ENCODE peak calls at places on chromosomes 11 and 22, in eight cellular contexts. Z is kidney epithelial cell, M is RWPE1, K is sigmoid colon, F is epithelial cell of proximal tubule, L is H9, A is lower leg skin, H is A549. Q is an unnamed sample.
A peak's percentile ranks its signal among the peaks of the same experiment; 100 is the strongest.

GRCh38 chr11:45899448-45900174 is 7.5 kb downstream of the FREY1 start:
- DNase-seq in K (peak; percentile 94), Z (peak; percentile 54), H (peak; percentile 82), L (peak; percentile 94), A (peak; percentile 57), M (peak; percentile 87), F (no peak), Q (peak; percentile 78)

GRCh38 chr11:61007383-61007970 is 36.0 kb downstream of the CD6 start:
- DNase-seq in F (no peak), L (peak; percentile 52), K (no peak), M (peak; percentile 22), H (no peak), A (no peak), Z (no peak), Q (no peak)

GRCh38 chr11:44751066-44751465 is 24.3 kb downstream of the TSPAN18 start:
- DNase-seq in M (no peak), F (no peak), A (no peak), L (peak; percentile 12), K (no peak), H (no peak), Z (no peak), Q (no peak)

GRCh38 chr22:46896568-46897245 is 134.3 kb downstream of the TBC1D22A start:
- DNase-seq in M (no peak), A (no peak), Z (no peak), H (no peak), K (no peak), F (no peak), L (no peak), Q (no peak)

GRCh38 chr11:92972248-92972647 is 2.8 kb downstream of the MTNR1B start:
- DNase-seq in F (no peak), Z (no peak), A (no peak), K (no peak), L (no peak), H (no peak), M (no peak), Q (no peak)

GRCh38 chr11:34565417-34566208 is 52.0 kb upstream of the ELF5 start:
- DNase-seq in M (no peak), H (peak; percentile 37), K (no peak), L (peak; percentile 57), Z (no peak), F (no peak), A (no peak), Q (no peak)

GRCh38 chr22:24583221-24583971 is 9.5 kb downstream of the LRRC75B start:
- DNase-seq in F (no peak), Z (no peak), K (no peak), A (no peak), M (no peak), L (no peak), H (no peak), Q (no peak)

GRCh38 chr22:36347094-36347493 is 40.7 kb downstream of the MYH9 start:
- DNase-seq in L (no peak), M (no peak), Z (no peak), H (no peak), F (no peak), A (no peak), K (no peak), Q (no peak)

GRCh38 chr11:104467414-104467813 is 303.5 kb upstream of the PDGFD start:
- DNase-seq in H (no peak), Z (no peak), K (no peak), F (no peak), L (no peak), A (no peak), M (no peak), Q (no peak)

GRCh38 chr22:24460418-24461089 is 33.2 kb downstream of the ADORA2A start:
- DNase-seq in Z (no peak), H (no peak), K (no peak), A (no peak), M (no peak), L (no peak), F (no peak), Q (no peak)

GRCh38 chr11:2912498-2912897 is 16.7 kb downstream of the PHLDA2 start:
- DNase-seq in M (peak; percentile 99), L (peak; percentile 67), K (no peak), A (no peak), Z (peak; percentile 69), F (no peak), H (peak; percentile 76), Q (no peak)

GRCh38 chr11:13595166-13595565 is 73.3 kb upstream of the FAR1 start:
- DNase-seq in M (no peak), A (no peak), Z (no peak), K (no peak), H (no peak), L (no peak), F (no peak), Q (no peak)

GRCh38 chr11:105151936-105152554 is 12.5 kb upstream of the CARD18 start:
- DNase-seq in A (no peak), K (no peak), L (no peak), F (no peak), H (no peak), M (no peak), Z (no peak), Q (no peak)

GRCh38 chr11:8531312-8531711 is 62.7 kb downstream of the STK33 start:
- DNase-seq in L (no peak), M (no peak), K (no peak), F (no peak), H (no peak), Z (no peak), A (no peak), Q (no peak)

GRCh38 chr11:64013141-64013896 is 22.4 kb upstream of the FLRT1 start:
- DNase-seq in F (no peak), K (no peak), M (no peak), A (no peak), Z (no peak), H (no peak), L (no peak), Q (no peak)

GRCh38 chr22:24124247-24124646 is 57.0 kb upstream of the SUSD2 start:
- DNase-seq in A (no peak), L (no peak), M (no peak), K (no peak), Z (no peak), H (no peak), F (no peak), Q (no peak)

GRCh38 chr22:24758164-24758799 is 16.2 kb downstream of the PIWIL3 start:
- DNase-seq in K (peak; percentile 67), F (peak; percentile 2), Z (no peak), L (no peak), H (peak; percentile 40), M (peak; percentile 18), A (peak; percentile 27), Q (peak; percentile 69)

GRCh38 chr11:110776091-110776490 is 63.9 kb upstream of the ARHGAP20 start:
- DNase-seq in H (no peak), F (no peak), Z (no peak), M (no peak), L (no peak), A (no peak), K (no peak), Q (no peak)

GRCh38 chr11:3359092-3359824 is 19.7 kb downstream of the ZNF195 start:
- DNase-seq in M (no peak), L (no peak), F (no peak), A (no peak), H (peak; percentile 49), K (no peak), Z (no peak), Q (no peak)

GRCh38 chr22:49968313-49968830 is 7.8 kb downstream of the PIM3 start:
- DNase-seq in K (no peak), F (no peak), M (no peak), Z (no peak), L (peak; percentile 29), H (no peak), A (no peak), Q (no peak)

GRCh38 chr22:27489265-27489675 is 312.3 kb downstream of the MN1 start:
- DNase-seq in M (no peak), Z (no peak), F (no peak), A (no peak), H (peak; percentile 38), L (no peak), K (no peak), Q (no peak)

GRCh38 chr11:96180341-96180740 is 162.7 kb downstream of the MAML2 start:
- DNase-seq in M (no peak), H (no peak), Z (no peak), K (no peak), A (no peak), L (peak; percentile 51), F (no peak), Q (no peak)

GRCh38 chr11:92302766-92303165 is 78.1 kb downstream of the FAT3 start:
- DNase-seq in L (no peak), F (no peak), A (no peak), K (no peak), Z (no peak), M (no peak), H (no peak), Q (no peak)

DNA sequence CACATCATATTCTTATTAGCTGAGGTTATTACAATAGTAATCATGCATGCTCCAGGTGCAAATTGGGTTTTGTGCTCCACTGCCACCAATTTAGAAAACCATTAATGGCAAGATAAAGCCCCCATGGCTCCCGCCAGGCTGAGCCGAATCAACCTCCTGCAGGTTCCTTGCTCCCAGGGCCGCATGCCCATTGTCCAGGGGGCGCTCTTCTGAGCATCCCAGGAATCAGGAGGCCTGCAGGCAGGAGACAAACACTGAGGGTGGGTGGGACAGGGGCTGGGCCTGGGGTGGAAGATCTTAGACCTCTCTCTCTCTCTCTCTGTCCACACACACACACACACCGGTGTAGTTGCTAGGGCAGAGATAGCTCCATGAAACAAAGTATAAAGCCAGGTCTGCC is 57.4 kb downstream of the BUD13 start:
- DNase-seq in A (no peak), H (no peak), F (no peak), K (no peak), Z (no peak), M (no peak), L (peak; percentile 74), Q (no peak)
- TF ChIP-seq CTCF in A (no peak), H (no peak), F (no peak), K (no peak), Z (no peak), M (no peak), L (peak; percentile 66), Q (no peak)

GRCh38 chr11:86214710-86215109 is 29.8 kb upstream of the EED start:
- DNase-seq in Z (no peak), M (no peak), A (no peak), H (no peak), K (no peak), L (no peak), F (no peak), Q (no peak)
- TF ChIP-seq CTCF in Z (no peak), M (no peak), A (no peak), H (no peak), K (no peak), L (peak; percentile 30), F (peak; percentile 31), Q (no peak)

DNA sequence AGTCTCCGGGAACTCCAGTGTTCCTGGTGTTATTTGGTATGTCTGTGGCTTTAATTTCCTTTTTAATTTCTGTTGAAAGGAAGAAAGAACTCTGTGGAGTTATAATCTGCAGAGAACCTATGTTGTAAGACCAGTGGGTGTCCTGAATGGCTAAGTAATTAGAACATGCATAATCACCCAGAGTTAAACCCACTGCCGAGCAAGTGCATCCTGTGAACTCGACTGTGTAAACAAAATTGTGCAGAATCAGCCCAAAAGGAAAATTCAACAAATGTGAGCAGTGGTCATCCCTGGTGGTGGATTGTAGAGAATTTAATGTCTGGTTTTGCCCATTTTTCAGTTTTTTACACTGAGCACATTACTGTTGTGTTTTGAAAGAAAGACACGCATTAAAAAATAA is 162.5 kb downstream of the COMMD9 start:
- DNase-seq in M (no peak), A (no peak), H (no peak), Z (no peak), K (no peak), L (no peak), F (no peak), Q (no peak)
- TF ChIP-seq CTCF in M (no peak), A (no peak), H (no peak), Z (no peak), K (no peak), L (no peak), F (no peak), Q (no peak)

GRCh38 chr11:114026355-114026754 is 33.2 kb upstream of the ZBTB16 start:
- DNase-seq in F (no peak), K (no peak), L (peak; percentile 62), M (no peak), H (peak; percentile 18), Z (no peak), A (no peak), Q (no peak)
- TF ChIP-seq CTCF in F (peak; percentile 47), K (no peak), L (peak; percentile 64), M (no peak), H (no peak), Z (peak; percentile 4), A (no peak), Q (no peak)

Q was measured in mesothelial cell of epicardium.